ENCODE peak calls at places on chromosomes 3 and 15, in four cellular contexts. F is spleen, J is EL, A is activated gamma-delta T cell treated with Interleukin-2 at 50 U/mL for 16 hours. V is an unnamed sample.

GRCh38 chr3:168249048-168249538 is 153.4 kb upstream of the GOLIM4 start:
- DNase-seq in A (no peak), F (no peak), J (peak; percentile 13), V (no peak)

GRCh38 chr3:147939425-147940196 is 530.4 kb downstream of the ZIC1 start:
- DNase-seq in J (no peak), A (no peak), F (no peak), V (no peak)

GRCh38 chr3:160697628-160698382 is 20.8 kb downstream of the ARL14 start:
- DNase-seq in A (no peak), J (peak; percentile 85), F (no peak), V (no peak)

GRCh38 chr3:65342084-65342683 is 654.4 kb upstream of the ADAMTS9 start:
- DNase-seq in A (no peak), F (peak; percentile 76), J (peak; percentile 52), V (peak; percentile 6)

GRCh38 chr15:92902723-92903587 is 2.8 kb downstream of the CHD2 start:
- DNase-seq in J (no peak), F (no peak), A (no peak), V (no peak)

GRCh38 chr3:80556728-80557127 is 788.9 kb upstream of the ROBO1 start:
- DNase-seq in F (no peak), J (no peak), A (no peak), V (no peak)

GRCh38 chr3:147661916-147662315 is 252.8 kb downstream of the ZIC1 start:
- DNase-seq in A (no peak), J (no peak), F (no peak), V (no peak)

GRCh38 chr3:196948442-196949365 is 6.4 kb upstream of the NCBP2 start:
- DNase-seq in J (peak; percentile 8), F (no peak), A (no peak), V (no peak)

GRCh38 chr15:67063689-67064606 is 1.5 kb upstream of the SMAD3 start:
- DNase-seq in F (no peak), J (no peak), A (no peak), V (no peak)

GRCh38 chr3:108156312-108156853 is 65.6 kb upstream of the CD47 start:
- DNase-seq in A (no peak), F (no peak), J (no peak), V (no peak)

GRCh38 chr15:59232476-59232875 is 25.8 kb downstream of the LDHAL6B start:
- DNase-seq in A (no peak), F (no peak), J (peak; percentile 83), V (no peak)

GRCh38 chr3:189714991-189715961 is 84.1 kb downstream of the TP63 start:
- DNase-seq in J (peak; percentile 91), F (no peak), A (no peak), V (no peak)

GRCh38 chr3:150447084-150447483 is 39.0 kb downstream of the TSC22D2 start:
- DNase-seq in J (no peak), F (no peak), A (no peak), V (no peak)

GRCh38 chr3:24237971-24238767 is 256.5 kb downstream of the THRB start:
- DNase-seq in J (peak; percentile 95), F (no peak), A (no peak), V (peak; percentile 24)

GRCh38 chr3:7847021-7847420 is 654.6 kb upstream of the LMCD1 start:
- DNase-seq in J (no peak), F (no peak), A (no peak), V (no peak)

GRCh38 chr3:24830230-24831152 is 335.8 kb upstream of the THRB start:
- DNase-seq in J (no peak), F (no peak), A (no peak), V (no peak)

GRCh38 chr3:128078875-128079274 is 26.6 kb downstream of the SEC61A1 start:
- DNase-seq in F (no peak), A (no peak), J (no peak), V (no peak)

GRCh38 chr3:6862880-6863195 is 1.9 kb downstream of the GRM7 start:
- DNase-seq in J (no peak), F (no peak), A (no peak), V (no peak)

GRCh38 chr15:36278219-36278618 is 301.2 kb upstream of the CDIN1 start:
- DNase-seq in F (no peak), J (peak; percentile 61), A (no peak), V (no peak)

GRCh38 chr3:143951351-143951971 is 20.2 kb upstream of the DIPK2A start:
- DNase-seq in F (no peak), A (peak; percentile 21), J (peak; percentile 34), V (peak; percentile 11)

GRCh38 chr3:40505599-40506462 is at the start of gene ZNF620:
- DNase-seq in F (peak; percentile 86), J (peak; percentile 78), A (peak; percentile 36), V (peak; percentile 58)

GRCh38 chr15:22265056-22265945 is 185.0 kb downstream of the OR4M2 start:
- DNase-seq in F (peak; percentile 76), A (no peak), J (no peak), V (no peak)

GRCh38 chr3:136283627-136284026 is 33.5 kb downstream of the PCCB start:
- DNase-seq in F (no peak), A (no peak), J (no peak), V (no peak)

GRCh38 chr15:31280037-31280830 is 46.4 kb upstream of the KLF13 start:
- DNase-seq in J (no peak), F (peak; percentile 61), A (no peak), V (no peak)